ENCODE peak calls at places on chromosome 21, in four cellular contexts. One of them, this sample, is unnamed.

GRCh38 chr21:39121600-39122355 is 61.5 kb downstream of the PSMG1 start:
- DNase-seq in NCI-H1092: no peak
- DNase-seq in AG20443: no peak
- DNase-seq in nephron progenitor cell: no peak
- DNase-seq in this sample: no peak

GRCh38 chr21:25243809-25244208 is 363.5 kb downstream of the MRPL39 start:
- DNase-seq in NCI-H1092: no peak
- DNase-seq in AG20443: no peak
- DNase-seq in nephron progenitor cell: no peak
- DNase-seq in this sample: no peak

GRCh38 chr21:38720074-38720473 is 85.7 kb upstream of the ETS2 start:
- DNase-seq in NCI-H1092: no peak
- DNase-seq in AG20443: no peak
- DNase-seq in nephron progenitor cell: no peak
- DNase-seq in this sample: no peak

GRCh38 chr21:29540289-29540688 is 241.6 kb downstream of the BACH1 start:
- DNase-seq in NCI-H1092: no peak
- DNase-seq in AG20443: no peak
- DNase-seq in nephron progenitor cell: no peak
- DNase-seq in this sample: no peak

GRCh38 chr21:42315296-42315891 is at the start of gene TFF3:
- DNase-seq in NCI-H1092: peak
- DNase-seq in AG20443: no peak
- DNase-seq in nephron progenitor cell: peak
- DNase-seq in this sample: no peak

GRCh38 chr21:38333290-38334272 is 76.8 kb downstream of the KCNJ15 start:
- DNase-seq in NCI-H1092: no peak
- DNase-seq in AG20443: no peak
- DNase-seq in nephron progenitor cell: no peak
- DNase-seq in this sample: no peak

GRCh38 chr21:43308511-43309283 is 118.2 kb downstream of the SIK1 start:
- DNase-seq in NCI-H1092: no peak
- DNase-seq in AG20443: no peak
- DNase-seq in nephron progenitor cell: no peak
- DNase-seq in this sample: peak

GRCh38 chr21:43880111-43880985 is 15.3 kb downstream of the AGPAT3 start:
- DNase-seq in NCI-H1092: no peak
- DNase-seq in AG20443: peak
- DNase-seq in nephron progenitor cell: no peak
- DNase-seq in this sample: no peak

GRCh38 chr21:45638707-45639106 is 4.8 kb upstream of the PCBP3 start:
- DNase-seq in NCI-H1092: no peak
- DNase-seq in AG20443: no peak
- DNase-seq in nephron progenitor cell: no peak
- DNase-seq in this sample: no peak

GRCh38 chr21:46500224-46500861 is 41.7 kb downstream of the DIP2A start:
- DNase-seq in NCI-H1092: no peak
- DNase-seq in AG20443: peak
- DNase-seq in nephron progenitor cell: no peak
- DNase-seq in this sample: no peak

GRCh38 chr21:35314896-35315582 is 265.9 kb upstream of the RUNX1 start:
- DNase-seq in NCI-H1092: no peak
- DNase-seq in AG20443: no peak
- DNase-seq in nephron progenitor cell: no peak
- DNase-seq in this sample: no peak

GRCh38 chr21:33364830-33365229 is 38.4 kb upstream of the IFNGR2 start:
- DNase-seq in NCI-H1092: no peak
- DNase-seq in AG20443: no peak
- DNase-seq in nephron progenitor cell: no peak
- DNase-seq in this sample: no peak

GRCh38 chr21:34567574-34567973 is 47.3 kb downstream of the RCAN1 start:
- DNase-seq in NCI-H1092: no peak
- DNase-seq in AG20443: no peak
- DNase-seq in nephron progenitor cell: no peak
- DNase-seq in this sample: no peak

GRCh38 chr21:31732891-31733520 is 1.1 kb upstream of the SCAF4 start:
- DNase-seq in NCI-H1092: peak
- DNase-seq in AG20443: peak
- DNase-seq in nephron progenitor cell: peak
- DNase-seq in this sample: no peak

GRCh38 chr21:25638634-25639166 is 358 bp upstream of the JAM2 start:
- DNase-seq in NCI-H1092: no peak
- DNase-seq in AG20443: peak
- DNase-seq in nephron progenitor cell: no peak
- DNase-seq in this sample: no peak

GRCh38 chr21:45084121-45084520 is 9.7 kb downstream of the ADARB1 start:
- DNase-seq in NCI-H1092: no peak
- DNase-seq in AG20443: no peak
- DNase-seq in nephron progenitor cell: no peak
- DNase-seq in this sample: no peak

GRCh38 chr21:34623519-34623918 is 8.6 kb upstream of the RCAN1 start:
- DNase-seq in NCI-H1092: no peak
- DNase-seq in AG20443: no peak
- DNase-seq in nephron progenitor cell: no peak
- DNase-seq in this sample: no peak

GRCh38 chr21:45977396-45977795 is 4.2 kb upstream of the COL6A1 start:
- DNase-seq in NCI-H1092: no peak
- DNase-seq in AG20443: no peak
- DNase-seq in nephron progenitor cell: no peak
- DNase-seq in this sample: no peak

GRCh38 chr21:25837545-25838263 is 102.9 kb downstream of the GABPA start:
- DNase-seq in NCI-H1092: no peak
- DNase-seq in AG20443: no peak
- DNase-seq in nephron progenitor cell: no peak
- DNase-seq in this sample: no peak

GRCh38 chr21:42174173-42174572 is 44.8 kb upstream of the ABCG1 start:
- DNase-seq in NCI-H1092: no peak
- DNase-seq in AG20443: no peak
- DNase-seq in nephron progenitor cell: no peak
- DNase-seq in this sample: no peak

GRCh38 chr21:28247454-28248020 is 745.1 kb downstream of the LTN1 start:
- DNase-seq in NCI-H1092: no peak
- DNase-seq in AG20443: no peak
- DNase-seq in nephron progenitor cell: no peak
- DNase-seq in this sample: no peak

GRCh38 chr21:15793547-15794235 is 63.9 kb downstream of the USP25 start:
- DNase-seq in NCI-H1092: no peak
- DNase-seq in AG20443: no peak
- DNase-seq in nephron progenitor cell: no peak
- DNase-seq in this sample: no peak

GRCh38 chr21:45142469-45142868 is 68.1 kb downstream of the ADARB1 start:
- DNase-seq in NCI-H1092: no peak
- DNase-seq in AG20443: peak
- DNase-seq in nephron progenitor cell: no peak
- DNase-seq in this sample: no peak

GRCh38 chr21:20272791-20273362 is 725.3 kb upstream of the NCAM2 start:
- DNase-seq in NCI-H1092: no peak
- DNase-seq in AG20443: no peak
- DNase-seq in nephron progenitor cell: no peak
- DNase-seq in this sample: no peak

GRCh38 chr21:46128106-46128982 is 27.0 kb downstream of the FTCD start:
- DNase-seq in NCI-H1092: no peak
- DNase-seq in AG20443: no peak
- DNase-seq in nephron progenitor cell: no peak
- DNase-seq in this sample: peak

GRCh38 chr21:18603246-18603645 is 199.7 kb upstream of the TMPRSS15 start:
- DNase-seq in NCI-H1092: peak
- DNase-seq in AG20443: no peak
- DNase-seq in nephron progenitor cell: no peak
- DNase-seq in this sample: no peak

GRCh38 chr21:37430184-37430821 is 63.7 kb downstream of the DYRK1A start:
- DNase-seq in NCI-H1092: no peak
- DNase-seq in AG20443: no peak
- DNase-seq in nephron progenitor cell: no peak
- DNase-seq in this sample: no peak

GRCh38 chr21:44911384-44912157 is 9.1 kb downstream of the ITGB2 start:
- DNase-seq in NCI-H1092: peak
- DNase-seq in AG20443: no peak
- DNase-seq in nephron progenitor cell: no peak
- DNase-seq in this sample: no peak

GRCh38 chr21:46171996-46172862 is 12.0 kb downstream of the SPATC1L start:
- DNase-seq in NCI-H1092: no peak
- DNase-seq in AG20443: no peak
- DNase-seq in nephron progenitor cell: no peak
- DNase-seq in this sample: no peak

GRCh38 chr21:42796327-42797062 is 82.8 kb downstream of the WDR4 start:
- DNase-seq in NCI-H1092: no peak
- DNase-seq in AG20443: no peak
- DNase-seq in nephron progenitor cell: no peak
- DNase-seq in this sample: no peak

GRCh38 chr21:42040411-42041180 is 30.4 kb upstream of the ZBTB21 start:
- DNase-seq in NCI-H1092: no peak
- DNase-seq in AG20443: peak
- DNase-seq in nephron progenitor cell: no peak
- DNase-seq in this sample: peak